ENCODE peak calls at places on chromosomes 7 and 10, in five cellular contexts. H, Q, J, K and V are unnamed samples. For H3K9me3, the result is how much of the 10 kb centered on the place peaks cover.

GRCh38 chr7:55362927-55363326 is 2.2 kb upstream of the LANCL2 start:
- DNase-seq in J (no peak), H (no peak), K (no peak), Q (no peak), V (no peak)

GRCh38 chr7:31938650-31939049 is 131.6 kb downstream of the PDE1C start:
- DNase-seq in H (no peak), Q (no peak), J (peak), K (no peak), V (no peak)

GRCh38 chr10:79178614-79179403 is 110.0 kb downstream of the ZMIZ1 start:
- DNase-seq in K (peak), Q (no peak), H (peak), J (peak), V (no peak)

GRCh38 chr7:97971120-97971989 is 18.6 kb downstream of the OCM2 start:
- DNase-seq in J (peak), K (no peak), H (no peak), Q (no peak), V (no peak)

GRCh38 chr7:120809260-120809659 is 48.7 kb downstream of the TSPAN12 start:
- DNase-seq in Q (no peak), J (no peak), K (no peak), H (no peak), V (no peak)

GRCh38 chr10:102868976-102869289 is 337 bp upstream of the AS3MT start:
- DNase-seq in J (peak), K (no peak), H (no peak), Q (no peak), V (no peak)

GRCh38 chr10:125815764-125816163 is 7.3 kb downstream of the UROS start:
- DNase-seq in H (no peak), J (no peak), Q (no peak), K (no peak), V (no peak)

GRCh38 chr7:97305589-97305988 is 188.1 kb downstream of the SDHAF3 start:
- DNase-seq in K (no peak), Q (no peak), J (no peak), H (no peak), V (no peak)

GRCh38 chr10:10418397-10418796 is 599.3 kb upstream of the CELF2 start:
- DNase-seq in H (no peak), Q (no peak), K (no peak), J (no peak), V (no peak)

GRCh38 chr10:3871424-3871996 is 86.5 kb upstream of the KLF6 start:
- DNase-seq in J (no peak), Q (no peak), K (no peak), H (no peak), V (no peak)

GRCh38 chr7:36165059-36165458 is 12.0 kb downstream of the EEPD1 start:
- DNase-seq in K (no peak), J (peak), Q (no peak), H (no peak), V (no peak)

GRCh38 chr10:10826125-10826524 is 191.5 kb upstream of the CELF2 start:
- DNase-seq in Q (no peak), J (peak), H (no peak), K (no peak), V (no peak)

GRCh38 chr10:17201165-17202013 is at the start of gene TRDMT1:
- DNase-seq in K (peak), J (peak), Q (peak), H (peak), V (peak)

GRCh38 chr10:129631011-129631410 is 164.0 kb downstream of the MGMT start:
- DNase-seq in K (no peak), J (no peak), H (no peak), Q (no peak), V (no peak)

GRCh38 chr10:103668351-103669242 is 175.1 kb downstream of the NEURL1 start:
- DNase-seq in Q (peak), H (peak), K (no peak), J (peak), V (no peak)

GRCh38 chr10:104288355-104288754 is 19.4 kb downstream of the GSTO2 start:
- DNase-seq in Q (no peak), J (no peak), H (no peak), K (no peak), V (no peak)

GRCh38 chr10:36492590-36493510 is 632.5 kb upstream of the ANKRD30A start:
- DNase-seq in K (no peak), J (peak), Q (no peak), H (no peak), V (no peak)

GRCh38 chr7:116578526-116578925 is 53.7 kb downstream of the CAV1 start:
- DNase-seq in J (no peak), K (no peak), Q (no peak), H (no peak), V (no peak)

GRCh38 chr7:75961194-75961593 is 33.2 kb downstream of the TMEM120A start:
- DNase-seq in H (no peak), Q (no peak), K (no peak), J (no peak), V (no peak)

GRCh38 chr7:36036590-36036989 is 116.5 kb upstream of the EEPD1 start:
- DNase-seq in J (no peak), Q (no peak), H (no peak), K (no peak), V (no peak)

GRCh38 chr7:116165717-116166116 is 44.6 kb upstream of the TES start:
- DNase-seq in J (no peak), H (no peak), K (no peak), Q (no peak), V (no peak)

GRCh38 chr7:29642494-29643155 is 79.0 kb downstream of the PRR15 start:
- DNase-seq in J (no peak), Q (no peak), H (no peak), K (no peak), V (no peak)

GRCh38 chr10:25758041-25758457 is 176.0 kb upstream of the MYO3A start:
- DNase-seq in K (peak), Q (no peak), J (peak), H (no peak), V (no peak)

GRCh38 chr7:157548691-157549265 is 212.0 kb downstream of the DNAJB6 start:
- DNase-seq in Q (no peak), K (no peak), H (peak), J (no peak), V (no peak)
- H3K9me3 ChIP-seq in Q (under half), K (under half), H (under half), J (under half), V (under half)

DNA sequence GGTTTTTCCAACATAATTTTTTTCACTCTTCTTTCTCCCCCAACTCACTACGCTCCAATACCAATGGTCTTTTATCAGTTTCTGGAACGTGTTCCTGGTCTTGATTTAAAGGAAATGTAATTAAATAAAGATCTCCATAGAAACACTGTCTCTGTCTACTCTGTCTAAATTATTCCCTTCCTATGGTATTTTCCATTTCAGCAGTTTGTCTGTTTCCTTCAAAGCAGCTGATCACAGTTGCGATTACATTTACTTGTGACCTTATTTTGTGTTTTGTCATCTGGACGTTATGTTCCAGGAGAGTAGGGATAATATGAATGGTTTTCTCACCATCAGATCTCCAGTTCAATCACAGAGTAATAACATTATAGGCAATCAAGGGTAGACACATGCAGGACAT is 359.2 kb downstream of the NRG3 start:
- DNase-seq in H (no peak), J (no peak), Q (no peak), K (no peak), V (no peak)
- H3K9me3 ChIP-seq in H (under half), J (under half), Q (under half), K (under half), V (under half)

GRCh38 chr7:9869566-9869965 is 1104.1 kb upstream of the PHF14 start:
- DNase-seq in J (no peak), K (no peak), Q (no peak), H (no peak), V (no peak)

GRCh38 chr7:9874182-9874581 is 1099.5 kb upstream of the PHF14 start:
- DNase-seq in J (no peak), K (no peak), Q (no peak), H (no peak), V (no peak)

GRCh38 chr7:9869151-9869550 is 1104.5 kb upstream of the PHF14 start:
- DNase-seq in K (no peak), H (no peak), J (no peak), Q (no peak), V (no peak)

GRCh38 chr7:9876053-9876452 is 1097.6 kb upstream of the PHF14 start:
- DNase-seq in Q (no peak), H (no peak), J (no peak), K (no peak), V (no peak)

GRCh38 chr7:9870674-9871073 is 1103.0 kb upstream of the PHF14 start:
- DNase-seq in Q (no peak), J (no peak), H (no peak), K (no peak), V (no peak)
- H3K9me3 ChIP-seq in Q (under half), J (under half), H (under half), K (under half), V (under half)

GRCh38 chr7:2754086-2754485 is 66.1 kb downstream of the AMZ1 start:
- DNase-seq in Q (no peak), J (peak), H (no peak), K (no peak), V (no peak)
- H3K9me3 ChIP-seq in Q (under half), J (under half), H (under half), K (under half), V (under half)

DNA sequence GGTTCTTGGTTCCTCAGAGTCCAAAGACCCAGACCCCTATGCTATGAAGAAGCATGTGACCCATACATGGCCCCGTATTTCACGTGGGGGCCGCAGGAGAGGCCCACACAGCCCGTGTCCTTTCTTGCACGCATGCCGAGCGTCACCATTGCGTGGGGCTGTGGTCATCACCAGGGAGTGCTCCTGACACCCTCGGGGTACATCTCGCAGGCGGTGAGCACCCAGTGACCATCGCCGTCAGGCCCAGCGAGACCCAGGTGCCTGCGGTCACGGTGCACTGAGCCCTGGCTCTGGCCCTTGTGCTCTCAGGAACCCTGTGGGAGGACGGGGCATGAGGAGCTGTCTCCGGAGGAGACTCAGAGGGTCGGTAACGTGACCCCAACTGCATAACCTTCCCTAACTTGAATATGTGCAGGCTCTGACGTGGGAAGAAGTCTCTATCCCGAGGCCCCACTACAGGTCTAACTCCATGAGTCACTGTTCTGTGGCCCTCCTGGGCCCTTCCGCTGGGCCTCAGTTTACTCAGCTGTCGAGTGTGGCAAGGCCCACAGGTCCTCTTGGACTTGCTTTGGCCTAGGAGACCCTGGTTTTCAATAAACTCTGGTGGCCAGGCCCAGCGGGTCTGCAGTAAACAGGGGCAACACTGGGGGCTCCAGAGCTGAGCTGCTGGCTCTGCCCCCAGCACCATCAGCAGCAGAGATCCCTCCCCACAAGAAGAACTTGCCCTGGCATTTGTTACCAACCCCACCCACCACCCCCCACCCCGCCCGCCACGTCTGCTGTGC is 503.9 kb downstream of the PTPRN2 start:
- DNase-seq in J (no peak), H (peak), Q (no peak), K (no peak), V (no peak)
- H3K9me3 ChIP-seq in J (under half), H (under half), Q (under half), K (under half), V (under half)

GRCh38 chr10:133110609-133111275 is 23.0 kb downstream of the ADGRA1 start:
- DNase-seq in K (no peak), H (no peak), J (no peak), Q (no peak), V (no peak)

GRCh38 chr10:133106516-133106915 is 18.8 kb downstream of the ADGRA1 start:
- DNase-seq in J (no peak), Q (no peak), K (no peak), H (no peak), V (no peak)

GRCh38 chr10:133113146-133113830 is 25.6 kb downstream of the ADGRA1 start:
- DNase-seq in Q (no peak), J (no peak), K (no peak), H (no peak), V (no peak)

GRCh38 chr10:133107442-133107841 is 19.7 kb downstream of the ADGRA1 start:
- DNase-seq in K (no peak), H (no peak), Q (no peak), J (no peak), V (no peak)

DNA sequence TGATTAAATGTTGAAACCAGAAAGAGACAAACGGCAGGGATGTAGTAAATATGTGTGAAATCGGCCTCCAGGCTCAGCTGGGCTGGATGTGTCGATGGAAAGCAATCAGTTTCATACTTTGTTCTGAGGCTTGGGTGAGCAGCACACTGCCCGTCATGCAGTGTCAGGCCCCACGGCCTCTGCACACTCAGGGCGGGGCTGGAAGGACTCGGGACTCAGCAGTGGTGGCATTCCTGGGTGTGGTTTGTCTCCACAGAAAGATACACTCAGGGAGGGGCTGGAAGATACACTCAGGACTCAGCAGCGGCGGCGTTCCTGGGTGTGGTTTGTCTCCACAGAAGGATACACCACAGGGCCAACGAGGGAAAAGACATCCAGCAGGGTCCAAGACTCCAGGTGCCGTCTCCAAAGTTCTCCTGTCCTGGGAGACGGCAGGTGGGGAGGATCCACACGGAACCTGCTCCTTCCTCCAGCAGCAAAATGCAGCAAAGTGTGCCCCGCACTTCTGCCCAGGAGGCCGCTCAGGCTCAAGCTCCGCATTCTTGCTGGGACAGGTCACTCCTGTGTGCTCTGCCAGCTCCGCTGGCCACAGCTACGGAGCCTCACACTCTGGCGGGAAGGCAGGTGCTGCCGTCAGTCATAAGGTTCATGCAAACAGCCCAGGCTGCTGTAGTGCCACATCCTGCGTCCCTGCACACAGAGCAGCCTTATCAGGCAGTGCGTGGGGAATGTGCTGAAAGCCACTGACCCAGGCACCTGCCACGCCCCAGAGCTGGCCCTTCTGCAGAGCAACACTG is 22.2 kb downstream of the ADGRA1 start:
- DNase-seq in J (no peak), Q (no peak), H (no peak), K (no peak), V (no peak)
- H3K9me3 ChIP-seq in J (under half), Q (under half), H (under half), K (under half), V (under half)